ENCODE peak calls at places on chromosomes 6 and 20, in nine cellular contexts. One of them, this sample, is unnamed. For H3K9me3, the result is how much of the 10 kb centered on the place peaks cover.

GRCh38 chr6:11232968-11233626 is 629 bp upstream of the NEDD9 start:
- DNase-seq in CD4-positive, alpha-beta memory T cell: no peak
- DNase-seq in gastrocnemius medialis: no peak
- DNase-seq in lower lobe of right lung: no peak
- DNase-seq in A549: no peak
- DNase-seq in right cardiac atrium: no peak
- DNase-seq in trophoblast cell: peak
- DNase-seq in H9: peak
- DNase-seq in GM23248: peak
- DNase-seq in this sample: no peak

GRCh38 chr20:9200620-9201019 is 131.7 kb downstream of the PLCB4 start:
- DNase-seq in CD4-positive, alpha-beta memory T cell: no peak
- DNase-seq in lower lobe of right lung: no peak
- DNase-seq in right cardiac atrium: no peak
- DNase-seq in A549: peak
- DNase-seq in GM23248: peak
- DNase-seq in trophoblast cell: no peak
- DNase-seq in H9: no peak
- DNase-seq in gastrocnemius medialis: no peak
- DNase-seq in this sample: peak

GRCh38 chr6:138596591-138596990 is 97.3 kb upstream of the NHSL1 start:
- DNase-seq in trophoblast cell: no peak
- DNase-seq in A549: no peak
- DNase-seq in H9: no peak
- DNase-seq in GM23248: no peak
- DNase-seq in lower lobe of right lung: no peak
- DNase-seq in CD4-positive, alpha-beta memory T cell: no peak
- DNase-seq in right cardiac atrium: no peak
- DNase-seq in gastrocnemius medialis: no peak
- DNase-seq in this sample: no peak

GRCh38 chr6:134035823-134036296 is 16.6 kb downstream of the SLC2A12 start:
- DNase-seq in A549: peak
- DNase-seq in gastrocnemius medialis: peak
- DNase-seq in GM23248: peak
- DNase-seq in trophoblast cell: no peak
- DNase-seq in right cardiac atrium: no peak
- DNase-seq in H9: no peak
- DNase-seq in CD4-positive, alpha-beta memory T cell: no peak
- DNase-seq in lower lobe of right lung: no peak
- DNase-seq in this sample: peak

GRCh38 chr6:47044418-47044817 is 2.3 kb upstream of the ADGRF1 start:
- DNase-seq in lower lobe of right lung: no peak
- DNase-seq in trophoblast cell: peak
- DNase-seq in GM23248: no peak
- DNase-seq in CD4-positive, alpha-beta memory T cell: no peak
- DNase-seq in A549: no peak
- DNase-seq in right cardiac atrium: no peak
- DNase-seq in H9: no peak
- DNase-seq in gastrocnemius medialis: no peak
- DNase-seq in this sample: peak

GRCh38 chr6:153965996-153966395 is 73.0 kb upstream of the OPRM1 start:
- DNase-seq in gastrocnemius medialis: no peak
- DNase-seq in right cardiac atrium: no peak
- DNase-seq in A549: no peak
- DNase-seq in CD4-positive, alpha-beta memory T cell: no peak
- DNase-seq in H9: no peak
- DNase-seq in lower lobe of right lung: no peak
- DNase-seq in GM23248: peak
- DNase-seq in trophoblast cell: no peak
- DNase-seq in this sample: no peak

GRCh38 chr6:35969676-35970075 is 48.8 kb upstream of the SRPK1 start:
- DNase-seq in trophoblast cell: no peak
- DNase-seq in A549: no peak
- DNase-seq in gastrocnemius medialis: no peak
- DNase-seq in H9: no peak
- DNase-seq in right cardiac atrium: no peak
- DNase-seq in GM23248: peak
- DNase-seq in CD4-positive, alpha-beta memory T cell: no peak
- DNase-seq in lower lobe of right lung: no peak
- DNase-seq in this sample: no peak

GRCh38 chr6:156777866-156778614 is 862 bp downstream of the ARID1B start:
- DNase-seq in A549: peak
- DNase-seq in H9: peak
- DNase-seq in CD4-positive, alpha-beta memory T cell: peak
- DNase-seq in GM23248: peak
- DNase-seq in trophoblast cell: peak
- DNase-seq in right cardiac atrium: peak
- DNase-seq in gastrocnemius medialis: peak
- DNase-seq in lower lobe of right lung: peak
- DNase-seq in this sample: peak

GRCh38 chr20:59566631-59567524 is 37.5 kb upstream of the PHACTR3 start:
- DNase-seq in trophoblast cell: no peak
- DNase-seq in GM23248: no peak
- DNase-seq in A549: no peak
- DNase-seq in gastrocnemius medialis: no peak
- DNase-seq in H9: no peak
- DNase-seq in CD4-positive, alpha-beta memory T cell: no peak
- DNase-seq in lower lobe of right lung: no peak
- DNase-seq in right cardiac atrium: no peak
- DNase-seq in this sample: no peak

GRCh38 chr20:8774412-8774811 is 294.5 kb upstream of the PLCB4 start:
- DNase-seq in trophoblast cell: no peak
- DNase-seq in CD4-positive, alpha-beta memory T cell: no peak
- DNase-seq in A549: no peak
- DNase-seq in lower lobe of right lung: no peak
- DNase-seq in GM23248: no peak
- DNase-seq in right cardiac atrium: no peak
- DNase-seq in H9: no peak
- DNase-seq in gastrocnemius medialis: no peak
- DNase-seq in this sample: no peak

GRCh38 chr6:38525888-38526287 is 113.8 kb downstream of the BTBD9 start:
- DNase-seq in gastrocnemius medialis: no peak
- DNase-seq in GM23248: no peak
- DNase-seq in right cardiac atrium: no peak
- DNase-seq in lower lobe of right lung: no peak
- DNase-seq in trophoblast cell: no peak
- DNase-seq in CD4-positive, alpha-beta memory T cell: no peak
- DNase-seq in A549: no peak
- DNase-seq in H9: no peak
- DNase-seq in this sample: no peak

GRCh38 chr6:29633532-29633901 is 534 bp upstream of the GABBR1 start:
- DNase-seq in gastrocnemius medialis: no peak
- DNase-seq in trophoblast cell: no peak
- DNase-seq in GM23248: no peak
- DNase-seq in H9: no peak
- DNase-seq in A549: no peak
- DNase-seq in lower lobe of right lung: no peak
- DNase-seq in right cardiac atrium: no peak
- DNase-seq in CD4-positive, alpha-beta memory T cell: no peak
- DNase-seq in this sample: no peak

GRCh38 chr6:38346291-38347079 is 293.2 kb downstream of the BTBD9 start:
- DNase-seq in H9: no peak
- DNase-seq in trophoblast cell: no peak
- DNase-seq in lower lobe of right lung: no peak
- DNase-seq in CD4-positive, alpha-beta memory T cell: no peak
- DNase-seq in gastrocnemius medialis: no peak
- DNase-seq in right cardiac atrium: no peak
- DNase-seq in A549: no peak
- DNase-seq in GM23248: peak
- DNase-seq in this sample: peak

GRCh38 chr20:61912665-61913422 is 152.8 kb downstream of the TAF4 start:
- DNase-seq in gastrocnemius medialis: no peak
- DNase-seq in right cardiac atrium: no peak
- DNase-seq in H9: no peak
- DNase-seq in GM23248: no peak
- DNase-seq in CD4-positive, alpha-beta memory T cell: no peak
- DNase-seq in A549: no peak
- DNase-seq in lower lobe of right lung: peak
- DNase-seq in trophoblast cell: no peak
- DNase-seq in this sample: no peak
- H3K9me3 ChIP-seq in gastrocnemius medialis: under half
- H3K9me3 ChIP-seq in right cardiac atrium: under half
- H3K9me3 ChIP-seq in H9: under half
- H3K9me3 ChIP-seq in GM23248: under half
- H3K9me3 ChIP-seq in CD4-positive, alpha-beta memory T cell: under half
- H3K9me3 ChIP-seq in A549: under half
- H3K9me3 ChIP-seq in lower lobe of right lung: under half
- H3K9me3 ChIP-seq in trophoblast cell: under half
- H3K9me3 ChIP-seq in this sample: under half

GRCh38 chr6:89087881-89088280 is 7.3 kb downstream of the PNRC1 start:
- DNase-seq in right cardiac atrium: no peak
- DNase-seq in lower lobe of right lung: no peak
- DNase-seq in H9: no peak
- DNase-seq in gastrocnemius medialis: no peak
- DNase-seq in A549: no peak
- DNase-seq in GM23248: no peak
- DNase-seq in trophoblast cell: no peak
- DNase-seq in CD4-positive, alpha-beta memory T cell: no peak
- DNase-seq in this sample: peak

GRCh38 chr6:89084542-89084941 is 4.0 kb downstream of the PNRC1 start:
- DNase-seq in A549: no peak
- DNase-seq in CD4-positive, alpha-beta memory T cell: no peak
- DNase-seq in GM23248: no peak
- DNase-seq in H9: no peak
- DNase-seq in trophoblast cell: no peak
- DNase-seq in lower lobe of right lung: no peak
- DNase-seq in gastrocnemius medialis: no peak
- DNase-seq in right cardiac atrium: no peak
- DNase-seq in this sample: peak

GRCh38 chr6:89082439-89082838 is 1.9 kb downstream of the PNRC1 start:
- DNase-seq in trophoblast cell: peak
- DNase-seq in gastrocnemius medialis: no peak
- DNase-seq in A549: no peak
- DNase-seq in H9: no peak
- DNase-seq in lower lobe of right lung: no peak
- DNase-seq in GM23248: peak
- DNase-seq in CD4-positive, alpha-beta memory T cell: peak
- DNase-seq in right cardiac atrium: no peak
- DNase-seq in this sample: no peak

GRCh38 chr6:89085409-89086012 is 5.0 kb downstream of the PNRC1 start:
- DNase-seq in trophoblast cell: no peak
- DNase-seq in A549: no peak
- DNase-seq in GM23248: no peak
- DNase-seq in CD4-positive, alpha-beta memory T cell: peak
- DNase-seq in lower lobe of right lung: no peak
- DNase-seq in gastrocnemius medialis: no peak
- DNase-seq in H9: no peak
- DNase-seq in right cardiac atrium: no peak
- DNase-seq in this sample: peak

DNA sequence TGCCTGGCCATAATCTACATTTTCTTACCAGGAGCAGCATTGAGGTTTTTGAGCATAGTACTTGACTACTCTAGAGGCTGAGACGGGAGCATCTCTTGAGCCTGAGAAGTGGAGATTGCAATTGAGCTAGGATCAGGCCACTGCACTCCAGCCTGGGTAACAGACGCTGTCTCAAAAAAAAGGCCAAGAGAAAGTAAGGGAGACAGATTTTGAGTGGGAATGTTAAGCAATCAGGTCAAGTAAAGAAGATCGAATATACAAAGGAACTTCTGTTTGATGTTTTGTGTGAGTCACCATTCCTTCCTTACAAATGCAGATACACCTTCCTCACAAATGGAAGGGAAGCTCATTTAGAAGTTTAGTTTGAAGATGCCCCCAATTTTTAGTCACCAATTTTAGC is 4.4 kb downstream of the PNRC1 start:
- DNase-seq in right cardiac atrium: no peak
- DNase-seq in A549: no peak
- DNase-seq in gastrocnemius medialis: no peak
- DNase-seq in trophoblast cell: no peak
- DNase-seq in GM23248: no peak
- DNase-seq in CD4-positive, alpha-beta memory T cell: no peak
- DNase-seq in lower lobe of right lung: no peak
- DNase-seq in H9: peak
- DNase-seq in this sample: no peak
- H3K27ac ChIP-seq in right cardiac atrium: no peak
- H3K27ac ChIP-seq in A549: peak
- H3K27ac ChIP-seq in gastrocnemius medialis: peak
- H3K27ac ChIP-seq in trophoblast cell: no peak
- H3K27ac ChIP-seq in GM23248: no peak
- H3K27ac ChIP-seq in CD4-positive, alpha-beta memory T cell: no peak
- H3K27ac ChIP-seq in lower lobe of right lung: no peak
- H3K27ac ChIP-seq in H9: no peak
- H3K27ac ChIP-seq in this sample: no peak

DNA sequence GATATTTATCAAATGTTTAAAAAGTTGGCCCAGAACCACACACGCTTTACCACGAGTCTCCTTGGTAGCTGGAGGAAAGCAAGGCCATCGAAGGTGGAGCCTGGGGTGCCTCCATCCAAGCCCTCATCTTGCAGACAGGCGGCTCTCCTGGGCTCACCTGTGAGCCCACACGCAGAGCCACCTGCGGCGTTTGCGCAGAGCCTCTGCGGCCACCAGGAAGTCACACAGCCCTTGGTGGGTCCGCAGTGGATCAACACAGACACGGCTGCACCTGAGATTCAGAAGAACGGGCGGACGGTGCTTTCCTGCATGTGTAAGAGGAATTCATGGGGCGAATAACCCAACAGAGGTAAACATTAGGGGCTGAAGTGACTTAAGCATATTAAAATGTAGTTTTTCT is 24.5 kb upstream of the SMOC2 start:
- DNase-seq in CD4-positive, alpha-beta memory T cell: no peak
- DNase-seq in lower lobe of right lung: no peak
- DNase-seq in right cardiac atrium: no peak
- DNase-seq in A549: no peak
- DNase-seq in GM23248: no peak
- DNase-seq in trophoblast cell: no peak
- DNase-seq in H9: no peak
- DNase-seq in gastrocnemius medialis: no peak
- DNase-seq in this sample: no peak
- H3K9me3 ChIP-seq in CD4-positive, alpha-beta memory T cell: under half
- H3K9me3 ChIP-seq in lower lobe of right lung: under half
- H3K9me3 ChIP-seq in right cardiac atrium: under half
- H3K9me3 ChIP-seq in A549: under half
- H3K9me3 ChIP-seq in GM23248: under half
- H3K9me3 ChIP-seq in trophoblast cell: under half
- H3K9me3 ChIP-seq in H9: under half
- H3K9me3 ChIP-seq in gastrocnemius medialis: under half
- H3K9me3 ChIP-seq in this sample: under half

GRCh38 chr6:3331948-3332347 is 73.2 kb downstream of the PSMG4 start:
- DNase-seq in lower lobe of right lung: no peak
- DNase-seq in right cardiac atrium: no peak
- DNase-seq in CD4-positive, alpha-beta memory T cell: no peak
- DNase-seq in H9: no peak
- DNase-seq in trophoblast cell: no peak
- DNase-seq in GM23248: no peak
- DNase-seq in A549: no peak
- DNase-seq in gastrocnemius medialis: no peak
- DNase-seq in this sample: no peak
- H3K27ac ChIP-seq in lower lobe of right lung: no peak
- H3K27ac ChIP-seq in right cardiac atrium: no peak
- H3K27ac ChIP-seq in CD4-positive, alpha-beta memory T cell: no peak
- H3K27ac ChIP-seq in H9: no peak
- H3K27ac ChIP-seq in trophoblast cell: no peak
- H3K27ac ChIP-seq in GM23248: no peak
- H3K27ac ChIP-seq in A549: no peak
- H3K27ac ChIP-seq in gastrocnemius medialis: peak
- H3K27ac ChIP-seq in this sample: no peak

This sample was measured in cardiac muscle cell.